ENCODE peak calls at places on chromosome 21, in ten cellular contexts. K, D, P, E, M, J, U, Q, H and V are unnamed samples.

GRCh38 chr21:41121785-41122415 is 46.1 kb upstream of the BACE2 start:
- DNase-seq in K (peak; percentile 41), D (peak; percentile 83), P (peak; percentile 13), E (peak; percentile 79), M (peak; percentile 69), J (peak; percentile 90), U (peak; percentile 80), Q (peak; percentile 70), H (peak; percentile 93), V (no peak)

GRCh38 chr21:22019766-22020165 is 1021.6 kb downstream of the NCAM2 start:
- DNase-seq in K (no peak), D (no peak), P (no peak), E (no peak), M (no peak), J (no peak), U (no peak), Q (no peak), H (no peak), V (no peak)

GRCh38 chr21:35294231-35294898 is 245.3 kb upstream of the RUNX1 start:
- DNase-seq in K (peak; percentile 21), D (peak; percentile 21), P (no peak), E (no peak), M (no peak), J (no peak), U (no peak), Q (peak; percentile 96), H (peak; percentile 79), V (no peak)

GRCh38 chr21:15058718-15059316 is 6.0 kb downstream of the NRIP1 start:
- DNase-seq in K (no peak), D (no peak), P (no peak), E (no peak), M (peak; percentile 74), J (no peak), U (no peak), Q (peak; percentile 29), H (no peak), V (no peak)

GRCh38 chr21:31543191-31543590 is 116.3 kb upstream of the SOD1 start:
- DNase-seq in K (no peak), D (no peak), P (no peak), E (no peak), M (no peak), J (no peak), U (no peak), Q (peak; percentile 48), H (no peak), V (no peak)

GRCh38 chr21:34845521-34846213 is 176.9 kb downstream of the CLIC6 start:
- DNase-seq in K (no peak), D (no peak), P (no peak), E (no peak), M (no peak), J (no peak), U (peak; percentile 68), Q (peak; percentile 95), H (peak; percentile 65), V (no peak)

GRCh38 chr21:26099610-26100219 is 70.9 kb downstream of the APP start:
- DNase-seq in K (no peak), D (no peak), P (no peak), E (no peak), M (peak; percentile 74), J (no peak), U (no peak), Q (no peak), H (no peak), V (no peak)

GRCh38 chr21:37455504-37455911 is 88.9 kb downstream of the DYRK1A start:
- DNase-seq in K (no peak), D (no peak), P (no peak), E (no peak), M (peak; percentile 38), J (no peak), U (no peak), Q (no peak), H (no peak), V (no peak)

GRCh38 chr21:43571976-43572375 is 87.3 kb downstream of the HSF2BP start:
- DNase-seq in K (no peak), D (no peak), P (no peak), E (peak; percentile 28), M (no peak), J (no peak), U (no peak), Q (no peak), H (no peak), V (no peak)

GRCh38 chr21:27298465-27298864 is 331.6 kb upstream of the ADAMTS5 start:
- DNase-seq in K (no peak), D (peak; percentile 30), P (no peak), E (no peak), M (no peak), J (no peak), U (no peak), Q (no peak), H (no peak), V (no peak)

GRCh38 chr21:38170283-38170682 is 86.5 kb upstream of the KCNJ15 start:
- DNase-seq in K (no peak), D (peak; percentile 59), P (no peak), E (no peak), M (no peak), J (no peak), U (peak; percentile 56), Q (peak; percentile 43), H (no peak), V (no peak)

GRCh38 chr21:26795866-26796329 is 49.3 kb downstream of the ADAMTS1 start:
- DNase-seq in K (no peak), D (peak; percentile 14), P (no peak), E (peak; percentile 37), M (peak; percentile 53), J (no peak), U (no peak), Q (peak; percentile 73), H (peak; percentile 72), V (no peak)

GRCh38 chr21:32658524-32658923 is 46.3 kb upstream of the CFAP298 start:
- DNase-seq in K (no peak), D (no peak), P (no peak), E (no peak), M (no peak), J (no peak), U (no peak), Q (no peak), H (no peak), V (no peak)

GRCh38 chr21:32648165-32648564 is 36.0 kb upstream of the CFAP298 start:
- DNase-seq in K (no peak), D (no peak), P (no peak), E (no peak), M (no peak), J (no peak), U (no peak), Q (no peak), H (no peak), V (no peak)

GRCh38 chr21:32653326-32653901 is 41.2 kb upstream of the CFAP298 start:
- DNase-seq in K (no peak), D (peak; percentile 43), P (no peak), E (no peak), M (peak; percentile 37), J (no peak), U (no peak), Q (peak; percentile 3), H (no peak), V (no peak)
- TF ChIP-seq CTCF in K (peak; percentile 69), D (peak; percentile 81), P (peak; percentile 62), E (peak; percentile 65), M (peak; percentile 72), J (peak; percentile 48), U (peak; percentile 55), Q (peak; percentile 65), H (peak; percentile 51), V (peak; percentile 55)

DNA sequence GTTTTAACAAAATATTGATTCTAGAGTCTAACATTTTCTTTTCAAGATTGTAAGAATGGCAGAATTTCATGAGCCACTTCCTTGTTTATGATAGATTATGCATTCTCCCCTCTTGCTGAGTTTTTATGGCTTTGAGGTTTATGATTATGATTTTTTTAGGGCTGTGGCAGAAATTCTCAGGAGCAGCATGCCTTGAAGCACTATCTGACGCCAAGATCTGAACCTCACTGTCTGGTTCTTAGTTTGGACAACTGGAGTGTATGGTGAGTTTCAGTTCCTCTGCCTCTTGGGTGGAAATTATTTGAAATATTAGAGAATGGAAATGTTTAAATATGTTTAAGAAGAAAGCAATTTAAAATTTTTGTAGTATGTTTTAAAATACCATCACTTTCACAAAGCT is 10.2 kb downstream of the USP16 start:
- DNase-seq in K (no peak), D (no peak), P (no peak), E (no peak), M (no peak), J (no peak), U (no peak), Q (no peak), H (no peak), V (no peak)
- H3K36me3 ChIP-seq in K (peaks cover 19% of the 10 kb centered on the region), D (peaks cover 28% of the 10 kb centered on the region), P (peaks cover 56% of the 10 kb centered on the region), E (peaks cover 96% of the 10 kb centered on the region), M (peaks cover 76% of the 10 kb centered on the region), J (peaks cover 74% of the 10 kb centered on the region), U (peaks cover 96% of the 10 kb centered on the region), Q (peaks cover 21% of the 10 kb centered on the region), H (peaks cover 27% of the 10 kb centered on the region), V (peaks cover 88% of the 10 kb centered on the region)

GRCh38 chr21:45457161-45457831 is 52.3 kb downstream of the COL18A1 start:
- DNase-seq in K (no peak), D (no peak), P (no peak), E (no peak), M (no peak), J (peak; percentile 61), U (no peak), Q (no peak), H (no peak), V (no peak)

GRCh38 chr21:45456014-45456835 is 51.3 kb downstream of the COL18A1 start:
- DNase-seq in K (no peak), D (no peak), P (no peak), E (peak; percentile 36), M (no peak), J (peak; percentile 74), U (no peak), Q (no peak), H (no peak), V (no peak)

GRCh38 chr21:45458281-45459170 is 53.6 kb downstream of the COL18A1 start:
- DNase-seq in K (no peak), D (no peak), P (no peak), E (peak; percentile 14), M (no peak), J (peak; percentile 62), U (no peak), Q (no peak), H (no peak), V (no peak)

GRCh38 chr21:45456836-45457160 is 51.8 kb downstream of the COL18A1 start:
- DNase-seq in K (no peak), D (no peak), P (no peak), E (no peak), M (no peak), J (peak; percentile 47), U (no peak), Q (no peak), H (no peak), V (no peak)

DNA sequence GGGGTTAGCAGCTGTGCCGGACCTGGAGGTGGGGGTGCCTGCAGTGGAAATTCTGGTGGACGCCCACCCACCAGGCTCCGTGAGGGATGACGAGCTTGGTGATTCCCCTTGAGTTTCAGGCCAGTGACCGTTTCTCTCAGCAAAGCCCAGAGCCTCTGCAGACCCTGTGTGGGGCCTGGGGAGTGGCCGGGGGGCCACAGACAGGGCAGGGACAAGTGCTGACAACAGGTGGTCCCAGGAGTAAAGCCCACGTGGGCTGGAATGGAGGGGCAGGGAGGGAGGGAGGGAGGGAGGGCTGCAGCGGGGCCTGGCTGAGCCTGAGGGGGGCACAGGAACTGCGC is 52.8 kb downstream of the COL18A1 start:
- DNase-seq in K (no peak), D (no peak), P (no peak), E (peak; percentile 6), M (no peak), J (peak; percentile 41), U (no peak), Q (no peak), H (no peak), V (no peak)
- H3K4me3 ChIP-seq in K (no peak overlapping the region), D (no peak overlapping the region), P (no peak overlapping the region), E (peak overlapping the region; percentile 62), M (no peak overlapping the region), J (no peak overlapping the region), U (peak overlapping the region; percentile 11), Q (no peak overlapping the region), H (no peak overlapping the region), V (no peak overlapping the region)

GRCh38 chr21:29024474-29025327 is at the start of gene USP16:
- DNase-seq in K (peak; percentile 89), D (peak; percentile 95), P (peak; percentile 92), E (peak; percentile 96), M (peak; percentile 98), J (peak; percentile 95), U (peak; percentile 93), Q (peak; percentile 100), H (peak; percentile 97), V (peak; percentile 95)
- TF ChIP-seq CTCF in K (no peak), D (no peak), P (no peak), E (peak; percentile 45), M (no peak), J (peak; percentile 10), U (peak; percentile 22), Q (no peak), H (peak; percentile 24), V (no peak)